ENCODE peak calls at places on chromosome 5, in five cellular contexts. S is IMR-90, T is H9, X is neuronal stem cell, M is H1. B is an unnamed sample.

GRCh38 chr5:112641515-112642110 is 96.1 kb upstream of the APC start:
- DNase-seq in X (no peak), M (no peak), T (no peak), S (no peak), B (no peak)

GRCh38 chr5:171721469-171721868 is 64.1 kb upstream of the SMIM23 start:
- DNase-seq in S (no peak), T (no peak), M (no peak), X (no peak), B (no peak)

GRCh38 chr5:79512692-79513518 is 1.0 kb downstream of the HOMER1 start:
- DNase-seq in T (peak), S (peak), M (no peak), X (peak), B (peak)

GRCh38 chr5:44002381-44002901 is 386.8 kb downstream of the FGF10 start:
- DNase-seq in X (no peak), S (peak), T (no peak), M (no peak), B (no peak)

GRCh38 chr5:140641716-140642115 is 2.5 kb downstream of the TMCO6 start:
- DNase-seq in X (no peak), S (no peak), M (no peak), T (no peak), B (no peak)

GRCh38 chr5:14035859-14036440 is 91.5 kb upstream of the DNAH5 start:
- DNase-seq in S (peak), M (peak), X (peak), T (peak), B (peak)

GRCh38 chr5:177600458-177601018 is 606 bp downstream of the B4GALT7 start:
- DNase-seq in X (no peak), M (no peak), S (peak), T (no peak), B (no peak)

GRCh38 chr5:86030753-86031152 is 587.0 kb upstream of the COX7C start:
- DNase-seq in T (no peak), S (no peak), X (no peak), M (no peak), B (no peak)

GRCh38 chr5:163190762-163191161 is 246.6 kb upstream of the CCNG1 start:
- DNase-seq in M (no peak), X (no peak), S (no peak), T (no peak), B (peak)

GRCh38 chr5:134466241-134467069 is 54.8 kb upstream of the CDKN2AIPNL start:
- DNase-seq in X (peak), T (peak), M (peak), S (peak), B (peak)

GRCh38 chr5:61809651-61810050 is 477.6 kb downstream of the ZSWIM6 start:
- DNase-seq in T (no peak), M (no peak), X (no peak), S (no peak), B (no peak)

GRCh38 chr5:149881069-149881622 is 63.4 kb downstream of the PDE6A start:
- DNase-seq in X (no peak), S (no peak), M (no peak), T (no peak), B (no peak)

GRCh38 chr5:181204561-181205401 is at the start of gene TRIM7:
- DNase-seq in T (no peak), S (peak), M (no peak), X (no peak), B (no peak)

GRCh38 chr5:32087086-32088082 is 86.7 kb downstream of the GOLPH3 start:
- DNase-seq in X (no peak), T (no peak), M (no peak), S (no peak), B (no peak)

GRCh38 chr5:40166757-40167156 is 513.0 kb upstream of the PTGER4 start:
- DNase-seq in M (no peak), S (peak), T (no peak), X (no peak), B (no peak)

GRCh38 chr5:174490717-174491116 is 233.7 kb upstream of the MSX2 start:
- DNase-seq in X (no peak), T (no peak), S (no peak), M (no peak), B (no peak)

GRCh38 chr5:34804398-34804797 is 34.6 kb upstream of the TTC23L start:
- DNase-seq in S (no peak), M (no peak), T (no peak), X (no peak), B (no peak)

GRCh38 chr5:15031180-15031579 is 159.6 kb upstream of the ANKH start:
- DNase-seq in T (no peak), M (no peak), S (no peak), X (no peak), B (no peak)

GRCh38 chr5:158725223-158725825 is 374.4 kb downstream of the EBF1 start:
- DNase-seq in M (no peak), S (no peak), X (no peak), T (no peak), B (no peak)

GRCh38 chr5:174610968-174611367 is 113.4 kb upstream of the MSX2 start:
- DNase-seq in M (no peak), T (no peak), X (no peak), S (peak), B (no peak)

GRCh38 chr5:151222769-151223446 is 984 bp downstream of the CCDC69 start:
- DNase-seq in S (no peak), M (no peak), T (peak), X (no peak), B (no peak)

GRCh38 chr5:9621379-9621903 is 8.7 kb downstream of the TAS2R1 start:
- DNase-seq in M (no peak), X (no peak), S (peak), T (no peak), B (peak)

GRCh38 chr5:52988335-52989024 is 672 bp upstream of the ITGA2 start:
- DNase-seq in M (no peak), X (no peak), T (no peak), S (no peak), B (no peak)
- H3K4ac ChIP-seq in M (no peak), X (no peak), T (no peak), S (peak), B (no peak)

GRCh38 chr5:142360051-142360498 is 35.3 kb upstream of the SPRY4 start:
- DNase-seq in S (no peak), X (no peak), T (no peak), M (no peak), B (peak)
- H3K4ac ChIP-seq in S (peak), X (no peak), T (no peak), M (peak), B (peak)

GRCh38 chr5:138661991-138662434 is 86.8 kb upstream of the HSPA9 start:
- DNase-seq in S (no peak), M (no peak), T (no peak), X (no peak), B (no peak)
- H3K4ac ChIP-seq in S (no peak), M (no peak), T (no peak), X (no peak), B (no peak)

DNA sequence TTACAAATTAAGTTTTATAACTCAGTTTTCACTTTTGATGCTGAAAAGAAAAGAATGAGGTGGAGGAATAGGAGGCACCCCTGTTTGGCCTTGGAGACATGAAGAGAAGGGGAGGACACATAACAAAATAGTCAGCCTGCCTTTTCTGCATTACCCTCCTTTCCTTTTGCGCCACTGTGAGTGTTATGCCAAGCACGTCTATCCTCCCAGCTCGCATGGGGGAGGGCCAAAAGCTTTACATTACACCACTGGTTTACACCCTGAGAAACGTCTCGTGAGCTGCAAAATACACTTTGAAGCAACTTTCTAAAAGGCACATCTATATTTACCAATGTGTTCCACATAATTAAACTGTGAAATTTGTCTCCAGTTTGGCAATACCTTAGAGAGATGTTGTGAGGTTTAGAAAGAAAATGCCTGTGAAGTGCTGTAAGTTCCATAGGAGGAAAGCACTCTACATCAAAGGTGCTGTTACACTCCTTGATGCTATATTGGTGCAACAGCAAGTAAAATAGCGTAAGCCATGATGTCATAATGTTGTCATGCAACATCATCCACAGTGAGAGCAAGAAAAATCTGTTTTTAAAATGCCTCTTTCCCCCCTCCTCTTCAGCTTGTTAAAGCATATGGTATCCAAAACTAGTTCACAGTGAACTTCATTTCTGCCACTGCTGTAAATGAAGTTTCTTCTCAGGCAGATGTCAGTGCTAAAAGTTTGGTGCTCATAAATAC is 50.3 kb downstream of the CETN3 start:
- DNase-seq in X (no peak), T (no peak), S (no peak), M (no peak), B (no peak)
- H3K4ac ChIP-seq in X (no peak), T (no peak), S (no peak), M (peak), B (no peak)

DNA sequence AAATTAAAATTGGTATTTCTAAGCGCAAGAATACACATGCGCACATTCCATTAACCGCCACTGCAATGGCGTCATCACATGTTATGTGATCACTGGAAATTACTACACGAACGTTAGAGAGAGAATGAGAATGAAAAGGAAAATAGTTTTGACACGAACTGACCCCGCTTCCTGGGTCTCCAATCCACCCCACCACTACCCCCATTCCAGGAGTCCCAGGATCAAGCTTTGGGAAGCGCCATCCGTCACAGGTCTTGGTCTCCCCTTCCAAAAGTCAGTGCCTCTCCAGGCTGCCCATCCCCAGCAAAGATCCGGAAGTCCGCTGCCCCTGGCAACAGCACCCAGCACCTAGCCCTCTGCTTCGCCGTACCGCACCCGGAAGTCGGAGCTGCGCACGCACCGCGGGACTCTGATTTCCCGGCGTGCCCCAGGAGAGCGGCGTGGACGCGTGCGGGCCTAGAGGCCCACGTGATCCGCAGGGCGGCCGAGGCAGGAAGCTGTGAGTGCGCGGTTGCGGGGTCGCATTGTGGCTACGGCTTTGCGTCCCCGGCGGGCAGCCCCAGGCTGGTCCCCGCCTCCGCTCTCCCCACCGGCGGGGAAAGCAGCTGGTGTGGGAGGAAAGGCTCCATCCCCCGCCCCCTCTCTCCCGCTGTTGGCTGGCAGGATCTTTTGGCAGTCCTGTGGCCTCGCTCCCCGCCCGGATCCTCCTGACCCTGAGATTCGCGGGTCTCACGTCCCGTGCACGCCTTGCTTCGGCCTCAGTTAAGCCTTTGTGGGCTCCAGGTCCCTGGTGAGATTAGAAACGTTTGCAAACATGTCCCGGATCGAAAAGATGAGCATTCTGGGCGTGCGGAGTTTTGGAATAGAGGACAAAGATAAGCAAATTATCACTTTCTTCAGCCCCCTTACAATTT is at the start of gene RAD50:
- DNase-seq in X (peak), S (peak), T (peak), M (peak), B (peak)
- H3K4ac ChIP-seq in X (no peak), S (peak), T (no peak), M (peak), B (peak)

GRCh38 chr5:74594172-74595040 is 46.1 kb downstream of the ENC1 start:
- DNase-seq in M (no peak), X (no peak), T (no peak), S (peak), B (no peak)
- H3K4ac ChIP-seq in M (no peak), X (no peak), T (no peak), S (peak), B (peak)

B was measured in mesendoderm.